ENCODE peak calls at places on chromosomes 1 and 21, in nine cellular contexts. S is SHP77; H is GM12892; A is anterior cingulate cortex; T is astrocyte; P is NCI-H510A; B is adrenal gland; E is activated naive CD4-positive, alpha-beta T cell treated with Interleukin-2 at 50 U/mL for 16 hours; W is NCI-H748 treated with DMSO at 0.1 percent for 48 hours. C is an unnamed sample.

GRCh38 chr1:115829023-115829674 is 11.8 kb downstream of the NHLH2 start:
- DNase-seq in W (no peak), S (no peak), E (no peak), B (peak), P (no peak), H (no peak), A (no peak), T (peak), C (no peak)

GRCh38 chr1:26771643-26772321 is 16.0 kb upstream of the PIGV start:
- DNase-seq in T (peak), B (peak), S (no peak), W (no peak), E (peak), A (no peak), P (peak), H (no peak), C (peak)

GRCh38 chr21:38506606-38507331 is 8.5 kb upstream of the ERG start:
- DNase-seq in T (no peak), P (peak), W (peak), E (no peak), B (no peak), H (no peak), A (no peak), S (peak), C (peak)

GRCh38 chr1:68977211-68977610 is 480.3 kb upstream of the DEPDC1 start:
- DNase-seq in W (no peak), S (no peak), B (no peak), H (no peak), P (no peak), T (no peak), E (no peak), A (no peak), C (no peak)

GRCh38 chr1:172266528-172267174 is 153.8 kb upstream of the C1orf105 start:
- DNase-seq in S (no peak), H (no peak), W (no peak), T (peak), A (no peak), P (no peak), E (peak), B (no peak), C (no peak)

GRCh38 chr1:205667909-205668643 is 12.2 kb downstream of the SLC45A3 start:
- DNase-seq in W (no peak), H (no peak), B (no peak), S (no peak), P (no peak), T (no peak), A (no peak), E (no peak), C (peak)

GRCh38 chr1:230350208-230350921 is 75.8 kb downstream of the PGBD5 start:
- DNase-seq in E (no peak), B (peak), T (peak), H (no peak), S (no peak), W (no peak), P (no peak), A (no peak), C (no peak)

GRCh38 chr1:167849656-167850055 is 64.3 kb downstream of the ADCY10 start:
- DNase-seq in B (no peak), W (no peak), E (no peak), T (no peak), H (no peak), A (no peak), P (no peak), S (no peak), C (no peak)

GRCh38 chr1:43435146-43436145 is 18.3 kb downstream of the HYI start:
- DNase-seq in S (no peak), T (peak), A (no peak), B (no peak), W (no peak), E (no peak), H (no peak), P (no peak), C (no peak)

GRCh38 chr1:98104285-98104684 is 183.5 kb upstream of the DPYD start:
- DNase-seq in S (no peak), E (no peak), T (peak), B (no peak), A (no peak), P (no peak), H (no peak), W (no peak), C (no peak)

GRCh38 chr1:222546548-222547259 is 1.2 kb downstream of the HHIPL2 start:
- DNase-seq in H (no peak), T (peak), W (peak), A (no peak), P (no peak), E (no peak), S (peak), B (peak), C (peak)

GRCh38 chr21:46056450-46056903 is 41.4 kb upstream of the COL6A2 start:
- DNase-seq in P (no peak), E (no peak), T (peak), B (peak), S (no peak), A (no peak), W (no peak), H (no peak), C (peak)

GRCh38 chr1:94418664-94419655 is 771 bp downstream of the ABCD3 start:
- DNase-seq in S (peak), W (no peak), A (no peak), B (peak), E (peak), T (peak), P (no peak), H (peak), C (peak)

GRCh38 chr1:19067187-19067911 is 110.9 kb upstream of the IFFO2 start:
- DNase-seq in E (no peak), H (no peak), S (peak), W (no peak), P (no peak), B (no peak), T (no peak), A (no peak), C (peak)

GRCh38 chr1:241336335-241336734 is 20.7 kb downstream of the RGS7 start:
- DNase-seq in H (no peak), W (no peak), P (no peak), T (no peak), A (no peak), B (no peak), S (no peak), E (no peak), C (no peak)

GRCh38 chr1:201542166-201543045 is 3.5 kb downstream of the NAV1 start:
- DNase-seq in B (no peak), T (peak), H (no peak), E (no peak), S (no peak), A (no peak), P (no peak), W (no peak), C (no peak)

GRCh38 chr21:38712076-38712475 is 93.7 kb upstream of the ETS2 start:
- DNase-seq in P (peak), H (no peak), W (peak), A (no peak), S (peak), T (peak), B (no peak), E (no peak), C (no peak)

GRCh38 chr1:181062800-181063428 is 25.6 kb upstream of the IER5 start:
- DNase-seq in W (no peak), E (peak), B (no peak), A (no peak), T (no peak), P (no peak), S (no peak), H (no peak), C (no peak)

GRCh38 chr1:48203287-48203900 is 19.1 kb upstream of the SLC5A9 start:
- DNase-seq in E (no peak), A (no peak), H (no peak), T (no peak), S (peak), P (no peak), B (peak), W (peak), C (no peak)

GRCh38 chr1:40899230-40899870 is 37.2 kb upstream of the CITED4 start:
- DNase-seq in S (no peak), E (no peak), P (no peak), B (no peak), A (no peak), T (no peak), H (no peak), W (no peak), C (no peak)

GRCh38 chr1:98766241-98766640 is 104.7 kb downstream of the SNX7 start:
- DNase-seq in T (no peak), P (no peak), H (no peak), S (no peak), E (no peak), A (no peak), B (no peak), W (no peak), C (no peak)

GRCh38 chr1:3678361-3679097 is 26.2 kb downstream of the TP73 start:
- DNase-seq in P (no peak), A (no peak), H (no peak), E (no peak), T (no peak), B (no peak), W (no peak), S (no peak), C (peak)

GRCh38 chr1:63969461-63969893 is 195.7 kb downstream of the ROR1 start:
- DNase-seq in E (no peak), S (no peak), W (no peak), A (no peak), H (no peak), B (no peak), P (no peak), T (peak), C (no peak)

GRCh38 chr1:47235280-47235679 is 3.3 kb upstream of the TAL1 start:
- DNase-seq in S (no peak), H (no peak), B (peak), P (no peak), A (peak), E (no peak), W (no peak), T (no peak), C (peak)

GRCh38 chr1:225541383-225541782 is 111.5 kb downstream of the ENAH start:
- DNase-seq in T (no peak), B (no peak), S (no peak), P (no peak), E (no peak), W (no peak), H (no peak), A (no peak), C (no peak)

GRCh38 chr1:218482683-218483082 is 137.5 kb downstream of the TGFB2 start:
- DNase-seq in B (no peak), E (no peak), A (no peak), P (no peak), W (no peak), S (no peak), H (no peak), T (no peak), C (no peak)

GRCh38 chr1:76867342-76868130 is at the start of gene ST6GALNAC5:
- DNase-seq in T (no peak), P (peak), W (peak), E (no peak), S (peak), B (peak), H (no peak), A (peak), C (peak)

GRCh38 chr1:29156543-29157268 is 25.0 kb downstream of the SRSF4 start:
- DNase-seq in A (no peak), H (no peak), S (no peak), T (peak), P (no peak), E (no peak), W (no peak), B (peak), C (peak)